ENCODE peak calls at places on chromosomes 3 and 15, in seven cellular contexts. D is central memory CD4-positive, alpha-beta T cell; Q is coronary artery; J is T-helper 17 cell; I is activated CD4-positive, alpha-beta T cell treated with anti-CD3 and anti-CD28 coated beads, Interleukin-2, amount 50 U/mL, for 4 hours; G is activated naive CD4-positive, alpha-beta T cell treated with anti-CD3 and anti-CD28 coated beads, Interleukin-2, amount 50 U/mL, for 72 hours; F is HTR-8/SVneo. E is an unnamed sample.

GRCh38 chr3:59551834-59552233 is 502.0 kb upstream of the CFAP20DC start:
- DNase-seq in J (no peak), I (no peak), F (no peak), G (no peak), Q (no peak), D (no peak), E (no peak)

GRCh38 chr3:46007280-46007679 is 11.7 kb upstream of the FYCO1 start:
- DNase-seq in G (no peak), J (no peak), F (no peak), I (no peak), D (no peak), Q (no peak), E (no peak)

GRCh38 chr15:82228750-82229149 is 33.8 kb downstream of the EFL1 start:
- DNase-seq in I (no peak), F (no peak), G (no peak), Q (no peak), D (no peak), J (no peak), E (no peak)

GRCh38 chr15:90212221-90213079 is 11.3 kb downstream of the SEMA4B start:
- DNase-seq in D (no peak), I (no peak), F (no peak), Q (no peak), J (no peak), G (no peak), E (no peak)

GRCh38 chr15:57036352-57036751 is 117.9 kb downstream of the TCF12 start:
- DNase-seq in G (no peak), J (no peak), F (no peak), D (no peak), I (no peak), Q (no peak), E (peak; percentile 77)

GRCh38 chr3:27626596-27627118 is 95.5 kb downstream of the EOMES start:
- DNase-seq in D (no peak), G (no peak), F (no peak), J (no peak), Q (peak; percentile 70), I (no peak), E (no peak)

GRCh38 chr3:185717627-185718330 is 107.1 kb downstream of the IGF2BP2 start:
- DNase-seq in F (no peak), Q (no peak), J (no peak), G (no peak), D (no peak), I (no peak), E (no peak)

GRCh38 chr3:64612082-64612860 is 75.5 kb downstream of the ADAMTS9 start:
- DNase-seq in J (no peak), F (no peak), G (no peak), D (no peak), Q (peak; percentile 75), I (no peak), E (no peak)

GRCh38 chr3:187828571-187829452 is 83.5 kb upstream of the BCL6 start:
- DNase-seq in J (no peak), D (no peak), G (no peak), F (no peak), Q (no peak), I (no peak), E (no peak)

GRCh38 chr15:56383011-56383410 is 17.8 kb downstream of the TEX9 start:
- DNase-seq in G (no peak), I (no peak), D (no peak), J (no peak), F (no peak), Q (no peak), E (no peak)

GRCh38 chr3:30227571-30228301 is 378.7 kb upstream of the TGFBR2 start:
- DNase-seq in I (no peak), D (no peak), F (peak; percentile 31), G (no peak), J (no peak), Q (no peak), E (no peak)

GRCh38 chr3:128252083-128252482 is 98.8 kb downstream of the EEFSEC start:
- DNase-seq in I (no peak), F (no peak), G (no peak), D (no peak), Q (no peak), J (no peak), E (no peak)

GRCh38 chr3:198096015-198096414 is 136.0 kb downstream of the LMLN start:
- DNase-seq in Q (no peak), I (no peak), D (no peak), J (no peak), F (no peak), G (no peak), E (no peak)

GRCh38 chr3:116966649-116967048 is 257.1 kb downstream of the TUSC7 start:
- DNase-seq in I (no peak), F (no peak), D (no peak), Q (no peak), G (no peak), J (no peak), E (no peak)

GRCh38 chr15:68818671-68819450 is 1.8 kb downstream of the ANP32A start:
- DNase-seq in J (peak; percentile 13), G (no peak), D (peak; percentile 13), F (no peak), Q (no peak), I (peak; percentile 24), E (peak; percentile 83)

GRCh38 chr3:130539005-130539404 is 22.0 kb downstream of the COL6A6 start:
- DNase-seq in D (peak; percentile 14), F (peak; percentile 9), Q (no peak), J (no peak), G (no peak), I (peak; percentile 6), E (peak; percentile 21)

GRCh38 chr15:73897441-73898261 is 24.3 kb downstream of the TBC1D21 start:
- DNase-seq in I (peak; percentile 23), J (peak; percentile 50), Q (peak; percentile 76), F (peak; percentile 81), D (peak; percentile 45), G (peak; percentile 63), E (peak; percentile 56)

GRCh38 chr3:156201411-156202405 is 81.3 kb downstream of the KCNAB1 start:
- DNase-seq in I (no peak), D (no peak), G (no peak), Q (no peak), J (no peak), F (no peak), E (no peak)

GRCh38 chr3:18258492-18258891 is 166.6 kb downstream of the SATB1 start:
- DNase-seq in G (no peak), I (no peak), F (no peak), D (no peak), Q (no peak), J (no peak), E (no peak)

GRCh38 chr3:160720123-160720746 is 35.8 kb upstream of the PPM1L start:
- DNase-seq in J (no peak), I (no peak), G (no peak), D (no peak), Q (no peak), F (no peak), E (no peak)

GRCh38 chr3:66552846-66553245 is 52.0 kb upstream of the LRIG1 start:
- DNase-seq in G (no peak), Q (no peak), D (no peak), F (no peak), J (no peak), I (no peak), E (no peak)

GRCh38 chr3:70963412-70963811 is 620.1 kb downstream of the FOXP1 start:
- DNase-seq in I (no peak), J (no peak), D (no peak), F (no peak), G (no peak), Q (no peak), E (no peak)

GRCh38 chr3:117964814-117965213 is 1069.8 kb downstream of the IGSF11 start:
- DNase-seq in I (no peak), F (no peak), J (no peak), D (no peak), Q (no peak), G (no peak), E (peak; percentile 3)

GRCh38 chr3:178289544-178290160 is 246.6 kb upstream of the KCNMB2 start:
- DNase-seq in F (no peak), Q (no peak), J (no peak), D (no peak), I (no peak), G (no peak), E (no peak)

GRCh38 chr15:66661432-66662096 is 40.5 kb upstream of the SMAD6 start:
- DNase-seq in Q (no peak), F (no peak), D (no peak), G (no peak), I (no peak), J (no peak), E (no peak)

GRCh38 chr3:150391200-150391599 is 16.9 kb upstream of the TSC22D2 start:
- DNase-seq in J (no peak), Q (no peak), F (no peak), G (no peak), D (no peak), I (no peak), E (no peak)

GRCh38 chr3:15969874-15970640 is 172.3 kb upstream of the ANKRD28 start:
- DNase-seq in J (no peak), D (no peak), Q (no peak), I (no peak), F (no peak), G (no peak), E (no peak)

GRCh38 chr3:45064512-45065372 is 38.6 kb downstream of the CLEC3B start:
- DNase-seq in F (no peak), J (no peak), I (peak; percentile 72), G (no peak), Q (no peak), D (no peak), E (no peak)